ENCODE peak calls at places on chromosome 16, in ten cellular contexts. X is IMR-90; O is suprapubic skin; U is epithelial cell of esophagus; J is GM23338; Z is CD8-positive, alpha-beta T cell; N is OCI-LY7; Q is BE2C; V is AG10803; Y is sigmoid colon. R is an unnamed sample.

GRCh38 chr16:53055603-53056527 is 1.1 kb downstream of the CHD9 start:
- DNase-seq in X (peak), O (no peak), U (peak), J (peak), Z (no peak), N (peak), Q (peak), V (peak), Y (peak), R (peak)

GRCh38 chr16:66617728-66618127 is 13.2 kb downstream of the CMTM3 start:
- DNase-seq in X (no peak), O (no peak), U (no peak), J (no peak), Z (no peak), N (no peak), Q (no peak), V (no peak), Y (no peak), R (no peak)

GRCh38 chr16:48609453-48610023 is 442 bp downstream of the N4BP1 start:
- DNase-seq in X (peak), O (no peak), U (peak), J (peak), Z (no peak), N (peak), Q (peak), V (peak), Y (peak), R (peak)

GRCh38 chr16:59030923-59031485 is 296.9 kb upstream of the GOT2 start:
- DNase-seq in X (no peak), O (no peak), U (no peak), J (no peak), Z (no peak), N (no peak), Q (no peak), V (no peak), Y (no peak), R (no peak)

GRCh38 chr16:64627781-64628180 is 494.1 kb downstream of the CDH11 start:
- DNase-seq in X (no peak), O (no peak), U (no peak), J (no peak), Z (no peak), N (no peak), Q (no peak), V (no peak), Y (no peak), R (no peak)

GRCh38 chr16:19245326-19245925 is 40.1 kb upstream of the CLEC19A start:
- DNase-seq in X (no peak), O (no peak), U (no peak), J (peak), Z (no peak), N (no peak), Q (no peak), V (no peak), Y (no peak), R (no peak)

GRCh38 chr16:85289760-85290625 is 177.7 kb upstream of the CIBAR2 start:
- DNase-seq in X (no peak), O (no peak), U (no peak), J (no peak), Z (no peak), N (no peak), Q (no peak), V (no peak), Y (no peak), R (no peak)

GRCh38 chr16:80667925-80668324 is 127.1 kb downstream of the DYNLRB2 start:
- DNase-seq in X (no peak), O (no peak), U (no peak), J (no peak), Z (no peak), N (no peak), Q (no peak), V (no peak), Y (no peak), R (no peak)

GRCh38 chr16:73058616-73059409 is 10.9 kb upstream of the ZFHX3 start:
- DNase-seq in X (peak), O (no peak), U (peak), J (peak), Z (no peak), N (peak), Q (peak), V (peak), Y (peak), R (peak)

GRCh38 chr16:73565263-73565662 is 517.3 kb upstream of the ZFHX3 start:
- DNase-seq in X (no peak), O (no peak), U (peak), J (peak), Z (no peak), N (no peak), Q (no peak), V (no peak), Y (no peak), R (no peak)

GRCh38 chr16:72928089-72928981 is 119.6 kb downstream of the ZFHX3 start:
- DNase-seq in X (no peak), O (no peak), U (peak), J (no peak), Z (no peak), N (no peak), Q (no peak), V (no peak), Y (peak), R (no peak)

GRCh38 chr16:23896832-23897821 is 61.3 kb downstream of the PRKCB start:
- DNase-seq in X (no peak), O (no peak), U (no peak), J (no peak), Z (no peak), N (no peak), Q (no peak), V (no peak), Y (no peak), R (no peak)
- H3K4me3 ChIP-seq in X (no peak), O (no peak), U (no peak), J (no peak), Z (no peak), N (no peak), Q (no peak), V (no peak), Y (no peak), R (no peak)

DNA sequence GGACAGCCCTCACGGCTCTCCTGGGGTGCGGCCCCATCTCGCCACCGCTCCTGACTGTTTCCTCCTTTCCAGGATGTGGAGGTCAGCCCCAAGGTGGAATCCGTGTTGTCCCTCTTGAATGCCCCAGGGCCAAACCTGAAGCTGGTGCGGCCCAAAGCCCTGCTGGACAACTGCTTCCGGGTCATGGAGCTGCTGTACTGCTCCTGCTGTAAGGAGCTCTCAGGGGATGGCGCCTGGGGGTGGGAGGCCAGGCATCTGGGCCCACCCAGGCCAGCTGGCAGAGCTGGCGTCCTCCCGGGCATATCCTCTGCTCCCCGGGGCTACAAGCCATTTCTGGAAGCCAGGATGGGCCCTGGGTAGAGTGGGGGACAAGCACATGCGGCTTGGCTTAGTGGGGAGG is 13.2 kb downstream of the IL34 start:
- DNase-seq in X (no peak), O (no peak), U (no peak), J (no peak), Z (no peak), N (no peak), Q (no peak), V (no peak), Y (peak), R (no peak)
- TF ChIP-seq CTCF in X (no peak), O (no peak), U (no peak), J (no peak), Z (no peak), N (no peak), Q (no peak), V (no peak), Y (no peak), R (no peak)

GRCh38 chr16:1107731-1108130 is 11.7 kb upstream of the C1QTNF8 start:
- DNase-seq in X (no peak), O (no peak), U (no peak), J (no peak), Z (no peak), N (no peak), Q (no peak), V (no peak), Y (no peak), R (no peak)

GRCh38 chr16:1107141-1107540 is 11.1 kb upstream of the C1QTNF8 start:
- DNase-seq in X (no peak), O (no peak), U (no peak), J (no peak), Z (no peak), N (no peak), Q (no peak), V (no peak), Y (no peak), R (no peak)

GRCh38 chr16:1106659-1107058 is 10.6 kb upstream of the C1QTNF8 start:
- DNase-seq in X (no peak), O (no peak), U (no peak), J (no peak), Z (no peak), N (no peak), Q (no peak), V (no peak), Y (no peak), R (no peak)

GRCh38 chr16:1109648-1110047 is 13.6 kb upstream of the C1QTNF8 start:
- DNase-seq in X (no peak), O (no peak), U (no peak), J (no peak), Z (no peak), N (no peak), Q (no peak), V (no peak), Y (no peak), R (no peak)

GRCh38 chr16:1108299-1109252 is 12.5 kb upstream of the C1QTNF8 start:
- DNase-seq in X (peak), O (no peak), U (no peak), J (no peak), Z (no peak), N (no peak), Q (peak), V (peak), Y (peak), R (peak)
- H3K4me3 ChIP-seq in X (no peak), O (no peak), U (no peak), J (no peak), Z (no peak), N (no peak), Q (no peak), V (no peak), Y (no peak), R (no peak)

GRCh38 chr16:88697831-88698693 is 8.1 kb downstream of the RNF166 start:
- DNase-seq in X (no peak), O (no peak), U (peak), J (peak), Z (no peak), N (peak), Q (no peak), V (no peak), Y (no peak), R (no peak)
- TF ChIP-seq CTCF in X (peak), O (no peak), U (peak), J (peak), Z (no peak), N (peak), Q (peak), V (no peak), Y (no peak), R (peak)

GRCh38 chr16:57672416-57672815 is 4.3 kb downstream of the ADGRG3 start:
- DNase-seq in X (no peak), O (no peak), U (no peak), J (no peak), Z (no peak), N (no peak), Q (no peak), V (no peak), Y (no peak), R (no peak)

GRCh38 chr16:57669476-57670162 is 1.5 kb downstream of the ADGRG3 start:
- DNase-seq in X (no peak), O (no peak), U (no peak), J (no peak), Z (no peak), N (no peak), Q (no peak), V (no peak), Y (peak), R (no peak)

GRCh38 chr16:57668259-57668563 is at the start of gene ADGRG3:
- DNase-seq in X (no peak), O (no peak), U (no peak), J (no peak), Z (no peak), N (no peak), Q (no peak), V (no peak), Y (no peak), R (no peak)

GRCh38 chr16:57668630-57669475 is 747 bp downstream of the ADGRG3 start:
- DNase-seq in X (no peak), O (no peak), U (no peak), J (no peak), Z (no peak), N (no peak), Q (no peak), V (no peak), Y (peak), R (no peak)

DNA sequence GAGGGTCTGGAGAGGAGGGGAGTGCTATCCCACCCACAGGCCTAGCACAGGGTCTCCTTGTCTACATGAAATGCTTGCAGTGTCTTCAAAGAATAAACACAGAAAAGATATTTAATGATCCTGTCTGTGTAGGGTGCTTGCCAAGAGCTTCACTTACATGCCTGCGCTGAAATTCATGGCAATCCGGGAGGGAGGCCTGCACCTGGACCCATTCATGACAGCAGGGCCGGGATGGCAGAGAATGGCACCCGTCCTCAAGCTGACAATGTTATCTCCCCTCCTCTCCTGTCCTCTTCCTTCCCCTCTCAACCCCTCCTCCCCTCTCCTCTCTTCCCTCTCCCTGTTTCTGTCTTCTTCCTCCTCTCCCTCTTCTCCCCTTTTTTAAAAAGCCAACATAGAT is 2.1 kb downstream of the ADGRG3 start:
- DNase-seq in X (no peak), O (no peak), U (no peak), J (no peak), Z (no peak), N (no peak), Q (no peak), V (no peak), Y (peak), R (no peak)
- H3K4me3 ChIP-seq in X (no peak), O (no peak), U (no peak), J (no peak), Z (no peak), N (no peak), Q (no peak), V (no peak), Y (no peak), R (no peak)

GRCh38 chr16:88309174-88309904 is 73.4 kb upstream of the ZNF469 start:
- DNase-seq in X (no peak), O (no peak), U (no peak), J (no peak), Z (no peak), N (no peak), Q (no peak), V (no peak), Y (no peak), R (no peak)

GRCh38 chr16:88309905-88310259 is 72.9 kb upstream of the ZNF469 start:
- DNase-seq in X (no peak), O (no peak), U (no peak), J (no peak), Z (no peak), N (peak), Q (no peak), V (no peak), Y (no peak), R (no peak)

GRCh38 chr16:88306411-88306810 is 76.3 kb upstream of the ZNF469 start:
- DNase-seq in X (no peak), O (no peak), U (no peak), J (no peak), Z (no peak), N (no peak), Q (no peak), V (no peak), Y (no peak), R (no peak)

GRCh38 chr16:88306860-88307545 is 75.8 kb upstream of the ZNF469 start:
- DNase-seq in X (peak), O (no peak), U (peak), J (no peak), Z (no peak), N (no peak), Q (no peak), V (peak), Y (no peak), R (peak)

GRCh38 chr16:88308441-88309173 is 74.2 kb upstream of the ZNF469 start:
- DNase-seq in X (no peak), O (no peak), U (no peak), J (no peak), Z (no peak), N (no peak), Q (no peak), V (no peak), Y (no peak), R (no peak)
- TF ChIP-seq CTCF in X (no peak), O (no peak), U (no peak), J (no peak), Z (no peak), N (no peak), Q (no peak), V (peak), Y (no peak), R (no peak)

GRCh38 chr16:77993111-77993571 is 29.2 kb upstream of the CLEC3A start:
- DNase-seq in X (peak), O (no peak), U (peak), J (peak), Z (no peak), N (no peak), Q (no peak), V (peak), Y (no peak), R (peak)

GRCh38 chr16:77995843-77996455 is 26.4 kb upstream of the CLEC3A start:
- DNase-seq in X (no peak), O (no peak), U (no peak), J (no peak), Z (no peak), N (no peak), Q (no peak), V (no peak), Y (no peak), R (no peak)

GRCh38 chr16:77993586-77993985 is 28.8 kb upstream of the CLEC3A start:
- DNase-seq in X (peak), O (no peak), U (peak), J (peak), Z (no peak), N (no peak), Q (no peak), V (peak), Y (no peak), R (peak)

GRCh38 chr16:77987772-77988171 is 34.6 kb upstream of the CLEC3A start:
- DNase-seq in X (no peak), O (no peak), U (no peak), J (no peak), Z (no peak), N (no peak), Q (no peak), V (no peak), Y (no peak), R (no peak)

GRCh38 chr16:77991701-77992100 is 30.6 kb upstream of the CLEC3A start:
- DNase-seq in X (no peak), O (no peak), U (peak), J (no peak), Z (no peak), N (no peak), Q (no peak), V (no peak), Y (no peak), R (no peak)
- H3K4me3 ChIP-seq in X (no peak), O (no peak), U (no peak), J (no peak), Z (no peak), N (no peak), Q (no peak), V (no peak), Y (no peak), R (no peak)

GRCh38 chr16:2429771-2430663 is 770 bp downstream of the CCNF start:
- DNase-seq in X (peak), O (no peak), U (peak), J (peak), Z (no peak), N (peak), Q (peak), V (no peak), Y (no peak), R (no peak)
- TF ChIP-seq CTCF in X (no peak), O (no peak), U (peak), J (no peak), Z (no peak), N (peak), Q (peak), V (peak), Y (no peak), R (peak)

DNA sequence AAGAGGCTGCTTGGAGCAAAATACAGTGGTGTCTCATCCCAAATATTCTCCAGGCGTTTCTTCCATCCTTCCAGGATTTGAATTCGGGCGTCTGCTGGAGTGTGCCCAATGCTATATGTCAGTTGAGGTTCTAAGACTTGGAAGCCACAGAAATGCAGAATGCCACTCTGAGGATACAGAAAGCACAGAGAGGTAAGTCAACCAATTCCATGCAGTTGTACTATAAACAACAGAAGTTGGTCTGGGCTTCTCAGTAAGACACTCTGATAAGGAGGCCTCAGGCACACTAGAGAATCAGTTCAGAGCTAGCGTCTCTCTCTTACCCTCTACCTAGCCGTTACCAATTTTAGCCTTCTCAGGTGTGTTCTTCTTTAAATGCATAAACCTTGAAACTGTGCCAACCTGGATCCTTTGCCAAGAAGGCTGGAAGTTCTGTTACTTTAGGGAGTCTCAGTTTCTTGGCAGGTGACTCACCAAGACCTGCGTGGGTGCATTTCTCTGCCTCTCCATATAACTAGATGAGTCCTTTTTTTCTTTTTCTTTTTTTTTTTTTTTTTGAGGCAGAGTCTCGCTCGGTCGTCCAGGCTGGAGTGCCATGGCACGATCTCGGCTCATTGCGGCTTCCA is 15.1 kb downstream of the NQO1 start:
- DNase-seq in X (peak), O (peak), U (peak), J (no peak), Z (no peak), N (no peak), Q (no peak), V (no peak), Y (no peak), R (peak)
- H3K4me3 ChIP-seq in X (no peak), O (no peak), U (no peak), J (no peak), Z (no peak), N (no peak), Q (no peak), V (no peak), Y (no peak), R (no peak)